ENCODE peak calls at places on chromosomes 1 and 21, in nine cellular contexts. U is stimulated activated CD4-positive, alpha-beta T cell treated with anti-CD3 and anti-CD28 coated beads, Interleukin-2, amount 100 ng/mL, for 24 hours; N is AG08395; Y is posterior cingulate gyrus; P is activated gamma-delta T cell treated with Interleukin-2 at 50 U/mL for 16 hours; V is NCI-H748 treated with DMSO at 0.1 percent for 48 hours; Q is A673; J is EH; E is Daoy. S is an unnamed sample.
A peak's percentile ranks its signal among the peaks of the same experiment; 100 is the strongest.

GRCh38 chr1:167666416-167666815 is 36.4 kb downstream of the RCSD1 start:
- DNase-seq in U (no peak), N (peak; percentile 93), Y (no peak), P (no peak), V (no peak), Q (peak; percentile 54), J (peak; percentile 85), E (peak; percentile 84), S (no peak)

GRCh38 chr21:42174173-42174572 is 44.8 kb upstream of the ABCG1 start:
- DNase-seq in U (peak; percentile 6), N (peak; percentile 5), Y (peak; percentile 47), P (no peak), V (no peak), Q (peak; percentile 14), J (peak; percentile 7), E (no peak), S (no peak)

GRCh38 chr1:17609529-17609928 is 70.0 kb downstream of the ARHGEF10L start:
- DNase-seq in U (no peak), N (no peak), Y (no peak), P (no peak), V (no peak), Q (no peak), J (no peak), E (no peak), S (no peak)

GRCh38 chr1:197302775-197303174 is 34.7 kb downstream of the CRB1 start:
- DNase-seq in U (no peak), N (peak; percentile 58), Y (no peak), P (no peak), V (no peak), Q (peak; percentile 49), J (peak; percentile 86), E (peak; percentile 23), S (no peak)

GRCh38 chr1:20729990-20730689 is 2.4 kb downstream of the SH2D5 start:
- DNase-seq in U (no peak), N (no peak), Y (peak; percentile 61), P (no peak), V (no peak), Q (no peak), J (no peak), E (peak; percentile 7), S (no peak)

GRCh38 chr1:200708769-200709168 is 29.9 kb upstream of the CAMSAP2 start:
- DNase-seq in U (no peak), N (peak; percentile 20), Y (no peak), P (no peak), V (no peak), Q (no peak), J (peak; percentile 24), E (no peak), S (no peak)

GRCh38 chr1:152884966-152885624 is 7.0 kb downstream of the SMCP start:
- DNase-seq in U (no peak), N (peak; percentile 20), Y (no peak), P (no peak), V (no peak), Q (no peak), J (peak; percentile 90), E (peak; percentile 42), S (no peak)

GRCh38 chr1:177343445-177343844 is 172.7 kb downstream of the BRINP2 start:
- DNase-seq in U (no peak), N (no peak), Y (no peak), P (no peak), V (no peak), Q (no peak), J (no peak), E (no peak), S (no peak)

GRCh38 chr1:202501281-202501680 is 152.8 kb downstream of the PPP1R12B start:
- DNase-seq in U (no peak), N (peak; percentile 42), Y (no peak), P (no peak), V (no peak), Q (peak; percentile 50), J (peak; percentile 55), E (peak; percentile 31), S (no peak)

GRCh38 chr21:38229260-38229877 is 27.4 kb upstream of the KCNJ15 start:
- DNase-seq in U (no peak), N (no peak), Y (no peak), P (no peak), V (no peak), Q (no peak), J (no peak), E (no peak), S (no peak)

GRCh38 chr1:220828950-220829586 is 42.4 kb downstream of the MTARC1 start:
- DNase-seq in U (no peak), N (no peak), Y (no peak), P (no peak), V (no peak), Q (no peak), J (peak; percentile 26), E (no peak), S (no peak)

S was measured in anterior cingulate cortex.